ENCODE peak calls at places on chromosome 20, in five cellular contexts. U is cardiac muscle cell, R is RWPE2, X is IMR-90, T is ascending aorta. Y is an unnamed sample. For H3K36me3, the result is how much of the 10 kb centered on the place peaks cover.

GRCh38 chr20:62637521-62638054 is 4.7 kb upstream of the SLCO4A1 start:
- DNase-seq in U (no peak), R (no peak), X (no peak), T (no peak), Y (peak)

GRCh38 chr20:1005452-1006027 is 3.4 kb upstream of the RSPO4 start:
- DNase-seq in U (peak), R (no peak), X (peak), T (no peak), Y (no peak)

GRCh38 chr20:20683481-20683880 is 29.0 kb downstream of the RALGAPA2 start:
- DNase-seq in U (no peak), R (no peak), X (no peak), T (no peak), Y (no peak)

GRCh38 chr20:36682311-36682710 is 36.3 kb upstream of the SLA2 start:
- DNase-seq in U (no peak), R (no peak), X (no peak), T (no peak), Y (no peak)

GRCh38 chr20:58753267-58753928 is 60.8 kb downstream of the NPEPL1 start:
- DNase-seq in U (peak), R (no peak), X (no peak), T (no peak), Y (no peak)

GRCh38 chr20:6081236-6081635 is 27.4 kb upstream of the LRRN4 start:
- DNase-seq in U (no peak), R (no peak), X (peak), T (no peak), Y (no peak)

GRCh38 chr20:2619961-2620595 is 32.4 kb upstream of the NOP56 start:
- DNase-seq in U (no peak), R (no peak), X (peak), T (no peak), Y (no peak)

GRCh38 chr20:62980970-62981369 is 25.8 kb downstream of the BHLHE23 start:
- DNase-seq in U (no peak), R (no peak), X (no peak), T (no peak), Y (no peak)

GRCh38 chr20:46651091-46651962 is at the start of gene SLC13A3:
- DNase-seq in U (peak), R (no peak), X (no peak), T (no peak), Y (no peak)

DNA sequence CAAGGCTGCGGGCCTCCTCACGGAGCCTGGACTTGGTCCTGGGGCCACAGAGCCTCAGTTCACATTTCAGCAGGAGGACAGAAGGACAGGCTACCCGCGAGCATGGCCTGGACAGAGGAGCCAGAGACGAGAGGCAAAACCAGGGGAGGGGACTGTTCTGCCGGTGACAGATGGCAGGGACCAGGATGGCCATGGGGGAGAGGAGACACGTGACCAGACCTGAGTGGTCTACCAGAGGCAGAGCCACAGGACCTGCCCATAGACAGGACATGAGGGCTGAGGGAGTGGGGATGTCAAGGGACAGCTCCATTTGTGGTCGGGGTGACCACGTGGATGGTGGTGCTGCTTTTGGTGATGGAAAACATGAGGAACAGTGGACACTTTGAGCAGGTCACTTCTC is 207.9 kb downstream of the NFATC2 start:
- DNase-seq in U (no peak), R (peak), X (no peak), T (no peak), Y (no peak)
- H3K27ac ChIP-seq in U (no peak), R (peak), X (peak), T (no peak), Y (no peak)

GRCh38 chr20:49029203-49029602 is 16.9 kb upstream of the CSE1L start:
- DNase-seq in U (no peak), R (no peak), X (peak), T (no peak), Y (no peak)

GRCh38 chr20:49034070-49034732 is 11.9 kb upstream of the CSE1L start:
- DNase-seq in U (no peak), R (no peak), X (no peak), T (no peak), Y (no peak)

GRCh38 chr20:49028684-49029083 is 17.4 kb upstream of the CSE1L start:
- DNase-seq in U (peak), R (no peak), X (peak), T (no peak), Y (no peak)

GRCh38 chr20:49032455-49032854 is 13.7 kb upstream of the CSE1L start:
- DNase-seq in U (no peak), R (no peak), X (no peak), T (no peak), Y (no peak)

DNA sequence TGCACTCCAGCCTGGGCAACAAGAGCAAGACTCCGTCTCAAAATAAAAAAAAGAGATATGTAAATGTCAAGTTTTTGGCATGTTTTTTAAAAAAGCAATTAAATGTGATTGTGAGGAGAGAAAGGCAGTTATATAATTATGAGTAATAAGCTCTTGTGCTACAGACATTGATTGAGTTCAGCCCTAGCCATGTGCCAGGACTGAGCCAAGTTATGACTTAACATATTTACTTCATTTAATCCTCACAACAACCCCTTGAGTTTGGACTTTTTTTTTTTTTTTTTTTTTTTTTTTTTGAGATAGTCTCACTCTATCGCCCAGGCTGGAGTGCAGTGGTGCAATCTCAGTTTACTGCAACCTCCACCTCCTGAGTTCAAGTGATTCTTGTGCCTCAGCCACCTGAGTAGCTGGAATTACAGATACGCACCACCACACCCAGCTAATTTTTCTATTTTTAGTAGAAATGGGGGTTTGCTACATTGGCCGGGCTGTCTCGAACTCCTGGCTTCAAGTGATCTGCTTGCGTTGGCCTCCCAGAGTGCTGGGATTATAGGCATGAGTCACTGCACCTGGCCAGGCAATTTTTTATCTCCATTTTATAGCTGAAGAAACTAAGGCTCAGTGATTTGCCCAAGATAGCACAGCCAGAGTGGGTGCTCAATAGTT is 15.0 kb upstream of the CSE1L start:
- DNase-seq in U (no peak), R (no peak), X (no peak), T (no peak), Y (peak)
- H3K36me3 ChIP-seq in U (half or more), R (half or more), X (under half), T (half or more), Y (under half)

GRCh38 chr20:34626978-34627377 is 49.9 kb downstream of the PIGU start:
- DNase-seq in U (peak), R (no peak), X (no peak), T (no peak), Y (no peak)

GRCh38 chr20:34621383-34622367 is 55.2 kb downstream of the PIGU start:
- DNase-seq in U (no peak), R (peak), X (peak), T (no peak), Y (no peak)

GRCh38 chr20:34624628-34625027 is 52.3 kb downstream of the PIGU start:
- DNase-seq in U (no peak), R (no peak), X (no peak), T (no peak), Y (no peak)

GRCh38 chr20:34621036-34621343 is 55.9 kb downstream of the PIGU start:
- DNase-seq in U (no peak), R (no peak), X (no peak), T (no peak), Y (no peak)

DNA sequence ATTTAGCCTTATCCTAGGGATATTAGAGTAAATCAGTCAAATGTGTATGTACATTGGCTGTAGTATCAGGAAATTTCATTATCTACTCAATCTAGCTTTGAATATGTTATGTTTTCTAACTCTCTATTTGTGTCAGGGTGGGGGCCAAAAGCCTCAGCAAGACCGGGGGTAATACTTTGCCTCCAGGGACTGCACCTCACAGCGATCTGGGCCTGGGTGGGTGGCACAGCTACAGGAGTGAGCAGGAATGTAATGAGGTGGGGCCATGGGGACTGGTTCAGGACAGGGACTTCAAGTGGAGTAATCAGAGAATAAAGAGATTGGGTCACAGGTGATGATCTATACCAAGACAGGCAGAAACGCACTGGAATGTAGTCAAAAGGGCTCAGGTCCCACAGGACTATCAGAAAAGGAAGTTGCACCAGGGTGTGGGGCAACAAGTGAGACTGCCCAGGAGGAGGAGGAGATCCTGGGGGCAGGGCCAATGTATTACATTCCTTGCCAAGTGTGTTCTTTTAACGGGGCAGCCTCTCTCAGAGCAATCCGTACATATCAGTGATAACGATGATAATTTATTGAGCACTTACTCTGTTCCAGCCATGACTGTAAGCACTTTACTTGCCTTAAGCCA is 54.0 kb downstream of the PIGU start:
- DNase-seq in U (no peak), R (peak), X (no peak), T (no peak), Y (no peak)
- H3K27ac ChIP-seq in U (no peak), R (peak), X (no peak), T (no peak), Y (peak)

GRCh38 chr20:53574259-53574789 is 19.3 kb downstream of the ZNF217 start:
- DNase-seq in U (no peak), R (no peak), X (no peak), T (no peak), Y (peak)
- H3K36me3 ChIP-seq in U (half or more), R (half or more), X (half or more), T (half or more), Y (under half)